ENCODE peak calls at places on chromosomes 3 and 15, in four cellular contexts. S is activated CD8-positive, alpha-beta memory T cell treated with anti-CD3 and anti-CD28 coated beads for 24 hours; M is H7; K is neuronal stem cell. W is an unnamed sample.

GRCh38 chr3:71160800-71161546 is 422.6 kb downstream of the FOXP1 start:
- DNase-seq in K (no peak), S (no peak), M (no peak), W (no peak)

GRCh38 chr15:51497806-51498205 is 124.8 kb downstream of the DMXL2 start:
- DNase-seq in M (no peak), K (no peak), S (no peak), W (no peak)

GRCh38 chr3:52217409-52217805 is 8.0 kb downstream of the TLR9 start:
- DNase-seq in K (no peak), M (peak), S (no peak), W (no peak)

GRCh38 chr3:120682095-120682681 is at the start of gene HGD:
- DNase-seq in S (no peak), M (no peak), K (no peak), W (peak)

GRCh38 chr15:25346371-25346770 is 92.5 kb downstream of the UBE3A start:
- DNase-seq in S (no peak), K (no peak), M (no peak), W (no peak)

GRCh38 chr15:93209690-93210425 is 120.8 kb upstream of the RGMA start:
- DNase-seq in K (no peak), S (no peak), M (no peak), W (no peak)

GRCh38 chr15:58438111-58438510 is 6.3 kb downstream of the LIPC start:
- DNase-seq in K (no peak), S (no peak), M (no peak), W (peak)

GRCh38 chr15:40915106-40915661 is 14.0 kb upstream of the DLL4 start:
- DNase-seq in K (no peak), S (no peak), M (no peak), W (no peak)

GRCh38 chr3:150733373-150733935 is 29.5 kb downstream of the SIAH2 start:
- DNase-seq in M (peak), S (no peak), K (no peak), W (no peak)

GRCh38 chr15:89054873-89055272 is 33.4 kb upstream of the ABHD2 start:
- DNase-seq in M (no peak), S (no peak), K (no peak), W (no peak)

GRCh38 chr15:38130200-38130567 is 122.5 kb upstream of the SPRED1 start:
- DNase-seq in M (no peak), S (no peak), K (no peak), W (no peak)

GRCh38 chr3:110243081-110243480 is 828.5 kb upstream of the NECTIN3 start:
- DNase-seq in M (no peak), S (no peak), K (no peak), W (no peak)

GRCh38 chr3:128735884-128736283 is 9.9 kb downstream of the RAB7A start:
- DNase-seq in M (no peak), K (no peak), S (no peak), W (no peak)

GRCh38 chr15:34855893-34856292 is 60.5 kb upstream of the ACTC1 start:
- DNase-seq in M (no peak), K (no peak), S (no peak), W (no peak)

GRCh38 chr15:43932907-43933306 is 106.1 kb downstream of the WDR76 start:
- DNase-seq in S (no peak), K (no peak), M (no peak), W (no peak)

W was measured in left lobe of liver.